ENCODE peak calls at places on chromosomes 5 and 9, in ten cellular contexts. L, P, B, S, E, J, R, U, X and A are unnamed samples.

GRCh38 chr5:13664377-13664776 is 280.1 kb downstream of the DNAH5 start:
- DNase-seq in L (no peak), P (no peak), B (no peak), S (no peak), E (no peak), J (peak; percentile 100), R (peak; percentile 94), U (peak; percentile 93), X (no peak), A (no peak)

GRCh38 chr5:99019812-99020697 is 91.2 kb upstream of the CHD1 start:
- DNase-seq in L (peak; percentile 81), P (no peak), B (no peak), S (no peak), E (no peak), J (peak; percentile 87), R (peak; percentile 95), U (peak; percentile 94), X (no peak), A (no peak)

GRCh38 chr5:10875201-10875768 is 114.3 kb upstream of the DAP start:
- DNase-seq in L (no peak), P (no peak), B (no peak), S (no peak), E (no peak), J (peak; percentile 13), R (peak; percentile 46), U (peak; percentile 18), X (no peak), A (no peak)

GRCh38 chr5:35835796-35836742 is 20.6 kb upstream of the IL7R start:
- DNase-seq in L (no peak), P (no peak), B (no peak), S (no peak), E (no peak), J (no peak), R (no peak), U (no peak), X (no peak), A (no peak)

GRCh38 chr9:110303136-110303535 is 34.5 kb downstream of the TXNDC8 start:
- DNase-seq in L (no peak), P (no peak), B (no peak), S (no peak), E (no peak), J (peak; percentile 54), R (no peak), U (no peak), X (no peak), A (no peak)

GRCh38 chr5:19172926-19173425 is 815.0 kb downstream of the CDH18 start:
- DNase-seq in L (no peak), P (peak; percentile 11), B (no peak), S (no peak), E (no peak), J (no peak), R (no peak), U (no peak), X (no peak), A (no peak)

GRCh38 chr5:151038801-151039238 is 18.4 kb downstream of the GPX3 start:
- DNase-seq in L (no peak), P (no peak), B (no peak), S (peak; percentile 62), E (peak; percentile 62), J (peak; percentile 42), R (peak; percentile 30), U (no peak), X (no peak), A (no peak)

GRCh38 chr9:114451707-114452031 is 53.6 kb downstream of the WHRN start:
- DNase-seq in L (no peak), P (no peak), B (no peak), S (no peak), E (no peak), J (no peak), R (no peak), U (no peak), X (no peak), A (no peak)

GRCh38 chr5:64506567-64507321 is 929 bp downstream of the RGS7BP start:
- DNase-seq in L (no peak), P (no peak), B (no peak), S (peak; percentile 72), E (no peak), J (no peak), R (no peak), U (no peak), X (no peak), A (no peak)

GRCh38 chr5:68225188-68225910 is 9.8 kb downstream of the PIK3R1 start:
- DNase-seq in L (peak; percentile 87), P (peak; percentile 62), B (no peak), S (no peak), E (peak; percentile 79), J (peak; percentile 87), R (peak; percentile 86), U (peak; percentile 82), X (no peak), A (no peak)

GRCh38 chr5:68226564-68227073 is 11.1 kb downstream of the PIK3R1 start:
- DNase-seq in L (no peak), P (no peak), B (no peak), S (no peak), E (no peak), J (no peak), R (no peak), U (no peak), X (no peak), A (no peak)

GRCh38 chr5:68227532-68228160 is 12.1 kb downstream of the PIK3R1 start:
- DNase-seq in L (no peak), P (no peak), B (no peak), S (no peak), E (no peak), J (no peak), R (no peak), U (no peak), X (no peak), A (no peak)

GRCh38 chr5:68224561-68225187 is 9.1 kb downstream of the PIK3R1 start:
- DNase-seq in L (peak; percentile 80), P (no peak), B (no peak), S (no peak), E (no peak), J (peak; percentile 56), R (peak; percentile 78), U (peak; percentile 67), X (no peak), A (peak; percentile 76)

DNA sequence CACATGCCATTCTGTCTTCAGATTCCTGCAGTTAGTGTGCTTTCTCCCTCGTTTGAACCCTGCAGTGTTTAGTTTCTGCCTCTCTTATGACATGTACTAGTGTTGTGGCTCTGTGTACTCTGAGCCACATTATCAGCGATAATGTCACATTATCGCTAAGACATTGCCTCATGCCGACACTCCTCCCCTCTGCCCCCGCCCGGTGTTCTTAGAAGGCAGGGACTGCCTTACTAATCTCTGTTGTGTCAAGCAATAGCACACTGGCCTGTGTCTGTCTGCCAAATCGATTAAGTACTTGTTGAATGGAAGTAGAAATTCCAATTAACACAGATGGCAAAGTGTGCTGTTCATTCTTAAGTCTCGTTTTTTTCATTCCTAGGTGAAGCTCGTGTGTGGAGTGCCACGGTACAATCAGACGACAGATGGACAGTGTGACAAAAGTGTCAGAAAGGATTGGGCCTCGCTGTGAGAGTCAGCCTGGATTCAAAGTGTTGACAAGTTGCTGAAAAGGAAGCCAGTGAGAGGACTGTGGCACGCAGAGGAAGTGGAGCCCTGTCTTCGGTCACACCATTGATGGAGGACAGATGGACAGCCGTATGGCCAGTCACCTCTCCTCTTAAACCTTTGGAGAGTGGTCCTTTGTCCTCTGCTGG is 10.5 kb downstream of the PIK3R1 start:
- DNase-seq in L (peak; percentile 97), P (peak; percentile 11), B (no peak), S (peak; percentile 72), E (no peak), J (no peak), R (no peak), U (no peak), X (no peak), A (no peak)
- H3K4me3 ChIP-seq in L (no peak overlapping the region), P (no peak overlapping the region), B (no peak overlapping the region), S (no peak overlapping the region), E (peak overlapping the region; percentile 9), J (no peak overlapping the region), R (no peak overlapping the region), U (no peak overlapping the region), X (peak overlapping the region; percentile 29), A (no peak overlapping the region)

GRCh38 chr5:173714551-173715428 is 98.3 kb upstream of the BOD1 start:
- DNase-seq in L (no peak), P (no peak), B (no peak), S (no peak), E (no peak), J (peak; percentile 93), R (peak; percentile 87), U (peak; percentile 83), X (no peak), A (no peak)
- H3K4me1 ChIP-seq in L (no peaks in the 10 kb centered on the region), P (peaks cover 4% of the 10 kb centered on the region), B (no peaks in the 10 kb centered on the region), S (peaks cover 14% of the 10 kb centered on the region), E (no peaks in the 10 kb centered on the region), J (peaks cover 11% of the 10 kb centered on the region), R (peaks cover 2% of the 10 kb centered on the region), U (peaks cover 10% of the 10 kb centered on the region), X (no peaks in the 10 kb centered on the region), A (no peaks in the 10 kb centered on the region)

GRCh38 chr5:149413477-149414210 is 34.6 kb upstream of the IL17B start:
- DNase-seq in L (no peak), P (no peak), B (no peak), S (no peak), E (no peak), J (no peak), R (no peak), U (no peak), X (peak; percentile 34), A (no peak)

GRCh38 chr5:149414405-149415244 is 35.5 kb upstream of the IL17B start:
- DNase-seq in L (no peak), P (peak; percentile 81), B (no peak), S (no peak), E (peak; percentile 76), J (peak; percentile 79), R (peak; percentile 66), U (no peak), X (no peak), A (no peak)

GRCh38 chr5:149416977-149417713 is 38.1 kb upstream of the IL17B start:
- DNase-seq in L (no peak), P (peak; percentile 30), B (no peak), S (no peak), E (no peak), J (peak; percentile 91), R (peak; percentile 53), U (no peak), X (no peak), A (no peak)

GRCh38 chr5:149417714-149418368 is 38.7 kb upstream of the IL17B start:
- DNase-seq in L (no peak), P (peak; percentile 9), B (no peak), S (peak; percentile 27), E (no peak), J (no peak), R (no peak), U (no peak), X (no peak), A (no peak)

GRCh38 chr5:149415245-149415967 is 36.3 kb upstream of the IL17B start:
- DNase-seq in L (no peak), P (no peak), B (no peak), S (no peak), E (no peak), J (no peak), R (peak; percentile 53), U (no peak), X (no peak), A (no peak)
- H3K4me3 ChIP-seq in L (no peak overlapping the region), P (peak overlapping the region; percentile 16), B (no peak overlapping the region), S (no peak overlapping the region), E (peak overlapping the region; percentile 28), J (no peak overlapping the region), R (no peak overlapping the region), U (no peak overlapping the region), X (peak overlapping the region; percentile 67), A (no peak overlapping the region)

GRCh38 chr9:23750808-23751207 is 75.2 kb downstream of the ELAVL2 start:
- DNase-seq in L (no peak), P (no peak), B (no peak), S (no peak), E (no peak), J (no peak), R (no peak), U (no peak), X (no peak), A (no peak)
- H3K4me1 ChIP-seq in L (no peaks in the 10 kb centered on the region), P (no peaks in the 10 kb centered on the region), B (no peaks in the 10 kb centered on the region), S (no peaks in the 10 kb centered on the region), E (no peaks in the 10 kb centered on the region), J (no peaks in the 10 kb centered on the region), R (no peaks in the 10 kb centered on the region), U (no peaks in the 10 kb centered on the region), X (no peaks in the 10 kb centered on the region), A (peaks cover 5% of the 10 kb centered on the region)